ENCODE peak calls at places on chromosomes 11 and 22, in ten cellular contexts. Z, V, Y, Q, G, M, T, C, X and H are unnamed samples.

GRCh38 chr22:26606611-26607010 is 11.2 kb downstream of the CRYBB1 start:
- DNase-seq in M (no peak), Z (no peak), V (no peak), T (no peak), G (no peak), X (no peak), C (no peak), Y (no peak), Q (no peak), H (no peak)

GRCh38 chr11:69055598-69056516 is 7.1 kb downstream of the TPCN2 start:
- DNase-seq in C (no peak), M (no peak), T (no peak), X (peak; percentile 90), Z (peak; percentile 82), G (peak; percentile 84), Q (no peak), V (peak; percentile 27), Y (peak; percentile 73), H (peak; percentile 80)

GRCh38 chr11:19938051-19938856 is 222.0 kb downstream of the DBX1 start:
- DNase-seq in T (no peak), G (peak; percentile 53), Y (peak; percentile 49), C (peak; percentile 70), M (peak; percentile 71), V (no peak), Q (peak; percentile 79), X (no peak), Z (no peak), H (no peak)

GRCh38 chr11:117814204-117814765 is 10.3 kb downstream of the FXYD2 start:
- DNase-seq in C (no peak), T (no peak), G (no peak), V (no peak), Z (no peak), Q (no peak), Y (no peak), M (no peak), X (no peak), H (peak; percentile 33)

GRCh38 chr22:25824828-25825474 is 83.0 kb downstream of the MYO18B start:
- DNase-seq in M (no peak), C (no peak), Z (no peak), X (no peak), T (no peak), G (no peak), Y (no peak), Q (no peak), V (no peak), H (no peak)

GRCh38 chr11:35567737-35568465 is 42.5 kb upstream of the PAMR1 start:
- DNase-seq in M (no peak), T (peak; percentile 55), C (no peak), Y (no peak), X (no peak), V (peak; percentile 89), G (no peak), Q (no peak), Z (no peak), H (no peak)

GRCh38 chr11:128715691-128716153 is 21.9 kb downstream of the FLI1 start:
- DNase-seq in G (no peak), Z (no peak), X (no peak), Q (no peak), V (no peak), Y (no peak), T (no peak), C (no peak), M (peak; percentile 99), H (no peak)

GRCh38 chr22:37588540-37589215 is 8.8 kb upstream of the LGALS2 start:
- DNase-seq in Y (peak; percentile 76), G (no peak), M (no peak), V (no peak), Q (no peak), Z (no peak), C (no peak), T (no peak), X (no peak), H (no peak)

GRCh38 chr11:69883292-69884255 is 64.4 kb upstream of the FGF3 start:
- DNase-seq in V (no peak), X (peak; percentile 64), Z (no peak), C (no peak), M (no peak), G (no peak), Y (no peak), Q (no peak), T (no peak), H (no peak)

GRCh38 chr11:66388746-66389386 is 17.3 kb upstream of the SLC29A2 start:
- DNase-seq in X (peak; percentile 80), Y (peak; percentile 83), V (peak; percentile 56), Q (peak; percentile 85), T (peak; percentile 75), G (peak; percentile 90), M (peak; percentile 67), Z (peak; percentile 79), C (peak; percentile 67), H (no peak)

GRCh38 chr11:125433454-125434121 is 62.5 kb downstream of the FEZ1 start:
- DNase-seq in M (peak; percentile 44), Y (peak; percentile 10), Q (peak; percentile 76), X (no peak), Z (no peak), C (peak; percentile 79), V (no peak), G (peak; percentile 29), T (no peak), H (no peak)

GRCh38 chr11:69283446-69283845 is 10.5 kb upstream of the MYEOV start:
- DNase-seq in Q (no peak), C (no peak), M (no peak), V (no peak), Z (no peak), G (no peak), Y (no peak), T (no peak), X (peak; percentile 34), H (no peak)

DNA sequence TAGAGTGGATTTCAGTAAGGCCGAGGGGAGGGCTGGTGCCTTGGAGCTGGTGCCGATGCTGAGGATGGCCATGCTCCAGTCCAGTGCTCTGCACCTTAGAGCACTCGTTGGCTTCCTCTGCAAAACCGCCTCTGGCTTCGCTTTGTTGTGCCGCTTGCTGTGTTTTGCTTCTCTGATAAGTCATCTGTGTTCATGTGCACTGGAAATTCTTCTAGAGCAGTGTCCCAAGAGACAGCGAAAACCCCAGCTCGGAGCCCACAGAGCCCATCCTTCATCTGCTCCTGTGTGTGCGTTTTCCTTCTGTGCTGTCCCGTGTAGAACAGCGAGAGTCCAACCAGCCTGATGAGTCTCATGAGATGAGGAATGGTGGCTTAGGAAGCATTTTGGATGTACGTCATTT is 12.1 kb downstream of the FAM118A start:
- DNase-seq in T (no peak), C (no peak), Y (no peak), V (no peak), M (no peak), G (no peak), Q (no peak), X (peak; percentile 42), Z (no peak), H (no peak)
- H3K27ac ChIP-seq in T (peak overlapping the region; percentile 50), C (no peak overlapping the region), Y (no peak overlapping the region), V (no peak overlapping the region), M (no peak overlapping the region), G (no peak overlapping the region), Q (no peak overlapping the region), X (no peak overlapping the region), Z (no peak overlapping the region), H (no peak overlapping the region)

GRCh38 chr11:6319879-6320410 is 356 bp downstream of the CAVIN3 start:
- DNase-seq in X (peak; percentile 83), T (peak; percentile 56), G (peak; percentile 86), Q (no peak), C (peak; percentile 26), Z (peak; percentile 96), Y (peak; percentile 81), V (peak; percentile 85), M (peak; percentile 79), H (peak; percentile 95)
- TF ChIP-seq POLR2A in X (no peak), T (no peak), G (no peak), Q (peak; percentile 85), C (no peak), Z (no peak), Y (no peak), V (no peak), M (peak; percentile 93), H (no peak)

GRCh38 chr11:95254139-95254704 is 23.2 kb upstream of the SESN3 start:
- DNase-seq in X (peak; percentile 91), M (peak; percentile 90), V (peak; percentile 46), G (peak; percentile 73), Q (peak; percentile 66), C (peak; percentile 53), T (peak; percentile 54), Z (peak; percentile 91), Y (peak; percentile 84), H (peak; percentile 82)
- TF ChIP-seq POLR2AphosphoS5 in X (peak; percentile 11), M (no peak), V (no peak), G (peak; percentile 47), Q (no peak), C (no peak), T (peak; percentile 65), Z (no peak), Y (peak; percentile 75), H (no peak)

GRCh38 chr22:19802001-19802880 is 41.7 kb downstream of the TBX1 start:
- DNase-seq in X (peak; percentile 52), M (no peak), C (no peak), Q (no peak), V (no peak), Y (no peak), T (no peak), Z (no peak), G (no peak), H (no peak)

GRCh38 chr22:19803736-19804267 is 43.2 kb downstream of the TBX1 start:
- DNase-seq in C (no peak), V (no peak), G (no peak), Z (no peak), M (no peak), Y (no peak), Q (no peak), X (peak; percentile 57), T (no peak), H (peak; percentile 67)

GRCh38 chr22:19801340-19802000 is 40.9 kb downstream of the TBX1 start:
- DNase-seq in V (no peak), Q (no peak), M (no peak), Y (no peak), C (no peak), Z (no peak), T (no peak), G (no peak), X (peak; percentile 54), H (no peak)

GRCh38 chr22:19800761-19801244 is 40.2 kb downstream of the TBX1 start:
- DNase-seq in M (peak; percentile 29), Q (no peak), Y (no peak), G (no peak), X (no peak), T (no peak), C (peak; percentile 74), Z (peak; percentile 66), V (no peak), H (peak; percentile 68)

DNA sequence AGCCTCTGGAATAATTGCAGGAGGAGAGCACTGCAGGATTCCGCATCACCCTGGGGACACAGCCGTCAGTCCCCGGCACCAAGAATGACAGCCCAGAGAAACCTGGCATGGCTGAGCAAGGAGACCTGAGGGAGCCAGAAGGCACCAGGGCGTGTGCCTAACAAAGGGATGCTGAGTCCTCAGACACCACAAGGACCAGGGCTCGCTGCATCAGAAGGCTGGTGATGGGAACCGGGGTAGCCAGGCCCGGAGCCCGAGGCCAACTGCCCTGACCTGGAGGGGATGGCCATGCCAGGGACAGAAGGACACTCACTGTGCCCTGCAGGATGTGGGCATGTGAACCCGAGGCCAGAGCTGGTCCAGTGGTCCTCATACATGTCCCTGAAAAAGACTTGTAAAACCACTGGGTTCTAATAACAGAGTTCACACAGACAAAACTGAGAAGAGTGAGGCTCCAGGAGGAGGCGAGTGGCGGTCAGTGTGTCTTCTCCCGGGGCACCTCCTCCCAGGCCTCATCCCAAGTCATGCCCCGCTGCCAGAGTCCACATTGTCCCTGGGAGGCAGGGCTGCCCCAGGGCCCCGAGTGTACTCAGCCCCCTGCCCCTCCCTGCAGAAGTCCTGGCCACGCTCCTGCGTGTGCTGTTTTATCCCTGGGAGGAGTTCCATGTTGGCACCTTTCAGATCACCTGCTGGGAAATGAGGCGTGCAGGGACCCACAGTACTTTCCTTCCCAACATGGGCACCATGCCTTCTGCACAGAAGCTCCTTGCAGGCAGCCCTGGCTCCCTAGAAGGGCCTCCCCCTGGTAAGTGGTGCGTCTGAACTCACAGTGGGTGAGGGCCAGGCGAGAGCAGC is 42.5 kb downstream of the TBX1 start:
- DNase-seq in C (no peak), M (no peak), T (no peak), V (no peak), G (no peak), Q (no peak), X (peak; percentile 58), Z (no peak), Y (no peak), H (peak; percentile 76)
- H3K27ac ChIP-seq in C (no peak overlapping the region), M (no peak overlapping the region), T (no peak overlapping the region), V (no peak overlapping the region), G (no peak overlapping the region), Q (no peak overlapping the region), X (no peak overlapping the region), Z (no peak overlapping the region), Y (no peak overlapping the region), H (no peak overlapping the region)